ENCODE peak calls at places on chromosomes 6 and 20, in four cellular contexts. X is GM12891, H is C1 segment of cervical spinal cord, M is H4. U is an unnamed sample.

GRCh38 chr20:20212675-20213096 is 155.2 kb upstream of the INSM1 start:
- DNase-seq in X (no peak), H (no peak), M (no peak), U (no peak)

GRCh38 chr20:47187450-47188195 is 168.9 kb downstream of the ZMYND8 start:
- DNase-seq in X (no peak), H (no peak), M (no peak), U (no peak)

GRCh38 chr6:79947191-79948173 is at the start of gene ELOVL4:
- DNase-seq in X (peak), H (peak), M (peak), U (no peak)

GRCh38 chr6:130035211-130035610 is 16.8 kb downstream of the L3MBTL3 start:
- DNase-seq in X (no peak), H (no peak), M (no peak), U (no peak)

GRCh38 chr6:131383421-131384411 is 189.3 kb upstream of the ARG1 start:
- DNase-seq in X (no peak), H (no peak), M (no peak), U (no peak)

GRCh38 chr6:80535914-80536565 is 429.6 kb downstream of the BCKDHB start:
- DNase-seq in X (no peak), H (no peak), M (peak), U (no peak)

GRCh38 chr20:41135187-41135887 is 2.0 kb upstream of the PLCG1 start:
- DNase-seq in X (no peak), H (no peak), M (peak), U (peak)

GRCh38 chr20:48236001-48236400 is 450.7 kb upstream of the SULF2 start:
- DNase-seq in X (no peak), H (no peak), M (no peak), U (no peak)

GRCh38 chr6:79869184-79869583 is 78.2 kb downstream of the ELOVL4 start:
- DNase-seq in X (no peak), H (no peak), M (no peak), U (no peak)

GRCh38 chr6:88775866-88776571 is 187.4 kb downstream of the RNGTT start:
- DNase-seq in X (no peak), H (no peak), M (no peak), U (no peak)

GRCh38 chr6:14442250-14442649 is 324.7 kb downstream of the CD83 start:
- DNase-seq in X (no peak), H (no peak), M (no peak), U (no peak)

GRCh38 chr6:24231578-24231977 is 105.6 kb downstream of the NRSN1 start:
- DNase-seq in X (no peak), H (no peak), M (no peak), U (no peak)

GRCh38 chr20:1844723-1845523 is 50.3 kb upstream of the SIRPA start:
- DNase-seq in X (peak), H (peak), M (no peak), U (peak)

GRCh38 chr6:169340395-169340794 is 86.7 kb upstream of the THBS2 start:
- DNase-seq in X (no peak), H (no peak), M (peak), U (no peak)

U was measured in GM19239.